ENCODE peak calls at places on chromosome 5, in six cellular contexts. Z is neuronal stem cell; V is CD4-positive, alpha-beta T cell; A is left ventricle myocardium inferior; P is tibial artery; W is RWPE1. M is an unnamed sample.

GRCh38 chr5:74415695-74416102 is 224.8 kb downstream of the ENC1 start:
- DNase-seq in V (no peak), A (no peak), Z (no peak), W (no peak), P (no peak), M (no peak)

GRCh38 chr5:15993934-15994333 is 185.7 kb downstream of the MARCHF11 start:
- DNase-seq in V (no peak), A (no peak), P (no peak), Z (no peak), W (no peak), M (no peak)

GRCh38 chr5:96936431-96937221 is 746 bp downstream of the LNPEP start:
- DNase-seq in V (peak; percentile 39), Z (peak; percentile 23), P (peak; percentile 69), A (peak; percentile 31), W (peak; percentile 45), M (peak; percentile 42)

GRCh38 chr5:135829179-135829578 is 5.3 kb upstream of the SLC25A48 start:
- DNase-seq in V (no peak), A (no peak), Z (no peak), P (no peak), W (no peak), M (no peak)

GRCh38 chr5:176737001-176737745 is 73.2 kb upstream of the UNC5A start:
- DNase-seq in W (no peak), Z (no peak), P (peak; percentile 42), A (no peak), V (no peak), M (no peak)

GRCh38 chr5:178529080-178529479 is 61.1 kb downstream of the COL23A1 start:
- DNase-seq in V (no peak), A (no peak), P (peak; percentile 35), W (no peak), Z (no peak), M (no peak)

GRCh38 chr5:41510176-41510831 is at the start of gene PLCXD3:
- DNase-seq in V (no peak), W (peak; percentile 19), P (peak; percentile 74), Z (peak; percentile 35), A (peak; percentile 58), M (peak; percentile 66)

GRCh38 chr5:61919920-61920319 is 386.1 kb upstream of the KIF2A start:
- DNase-seq in V (no peak), W (peak; percentile 75), A (no peak), Z (no peak), P (no peak), M (no peak)

GRCh38 chr5:177328545-177329231 is 17.0 kb upstream of the MXD3 start:
- DNase-seq in P (no peak), V (no peak), A (peak; percentile 1), Z (no peak), W (no peak), M (no peak)

GRCh38 chr5:66171349-66172344 is 27.5 kb downstream of the SREK1 start:
- DNase-seq in V (peak; percentile 30), Z (no peak), P (no peak), W (peak; percentile 51), A (no peak), M (peak; percentile 36)

GRCh38 chr5:169629847-169630548 is 7.1 kb upstream of the DOCK2 start:
- DNase-seq in P (no peak), A (no peak), V (no peak), Z (no peak), W (peak; percentile 45), M (no peak)

GRCh38 chr5:174751154-174751990 is 27.0 kb downstream of the MSX2 start:
- DNase-seq in P (no peak), W (peak; percentile 30), A (no peak), V (no peak), Z (peak; percentile 52), M (no peak)

GRCh38 chr5:146025681-146026080 is 79.7 kb downstream of the PLAC8L1 start:
- DNase-seq in A (no peak), W (no peak), V (no peak), Z (no peak), P (no peak), M (no peak)

GRCh38 chr5:76473676-76474075 is 70.6 kb downstream of the IQGAP2 start:
- DNase-seq in V (peak; percentile 65), A (no peak), P (no peak), Z (no peak), W (no peak), M (no peak)

GRCh38 chr5:75622564-75622963 is 11.3 kb downstream of the ANKDD1B start:
- DNase-seq in P (no peak), A (no peak), V (no peak), W (peak; percentile 90), Z (no peak), M (no peak)

GRCh38 chr5:180526265-180526664 is 32.1 kb downstream of the CNOT6 start:
- DNase-seq in A (no peak), W (no peak), V (no peak), P (no peak), Z (no peak), M (no peak)

GRCh38 chr5:75963554-75963953 is 119.6 kb upstream of the SV2C start:
- DNase-seq in V (no peak), P (no peak), A (no peak), W (no peak), Z (no peak), M (no peak)

GRCh38 chr5:135332519-135333150 is 66.4 kb downstream of the MACROH2A1 start:
- DNase-seq in Z (peak; percentile 51), W (peak; percentile 87), P (no peak), V (no peak), A (no peak), M (no peak)

GRCh38 chr5:8685704-8686103 is 816.8 kb downstream of the MTRR start:
- DNase-seq in Z (peak; percentile 1), W (no peak), V (no peak), A (no peak), P (no peak), M (no peak)

GRCh38 chr5:65924366-65925093 is 1.8 kb upstream of the ERBIN start:
- DNase-seq in P (no peak), V (no peak), W (no peak), A (no peak), Z (no peak), M (no peak)

GRCh38 chr5:3310551-3311340 is 284.9 kb upstream of the IRX1 start:
- DNase-seq in P (no peak), A (no peak), Z (no peak), V (no peak), W (peak; percentile 95), M (no peak)

GRCh38 chr5:80871541-80871961 is 88.6 kb upstream of the RASGRF2 start:
- DNase-seq in P (no peak), A (no peak), V (no peak), W (peak; percentile 34), Z (no peak), M (no peak)

GRCh38 chr5:108659531-108659930 is 88.2 kb upstream of the FER start:
- DNase-seq in P (no peak), A (no peak), Z (no peak), V (no peak), W (no peak), M (no peak)

GRCh38 chr5:150623878-150624216 is 16.6 kb upstream of the SYNPO start:
- DNase-seq in P (no peak), V (no peak), Z (no peak), W (no peak), A (no peak), M (no peak)
- H3K27ac ChIP-seq in P (peak overlapping the region; percentile 100), V (no peak overlapping the region), Z (no peak overlapping the region), W (no peak overlapping the region), A (peak overlapping the region; percentile 99), M (peak overlapping the region; percentile 49)

DNA sequence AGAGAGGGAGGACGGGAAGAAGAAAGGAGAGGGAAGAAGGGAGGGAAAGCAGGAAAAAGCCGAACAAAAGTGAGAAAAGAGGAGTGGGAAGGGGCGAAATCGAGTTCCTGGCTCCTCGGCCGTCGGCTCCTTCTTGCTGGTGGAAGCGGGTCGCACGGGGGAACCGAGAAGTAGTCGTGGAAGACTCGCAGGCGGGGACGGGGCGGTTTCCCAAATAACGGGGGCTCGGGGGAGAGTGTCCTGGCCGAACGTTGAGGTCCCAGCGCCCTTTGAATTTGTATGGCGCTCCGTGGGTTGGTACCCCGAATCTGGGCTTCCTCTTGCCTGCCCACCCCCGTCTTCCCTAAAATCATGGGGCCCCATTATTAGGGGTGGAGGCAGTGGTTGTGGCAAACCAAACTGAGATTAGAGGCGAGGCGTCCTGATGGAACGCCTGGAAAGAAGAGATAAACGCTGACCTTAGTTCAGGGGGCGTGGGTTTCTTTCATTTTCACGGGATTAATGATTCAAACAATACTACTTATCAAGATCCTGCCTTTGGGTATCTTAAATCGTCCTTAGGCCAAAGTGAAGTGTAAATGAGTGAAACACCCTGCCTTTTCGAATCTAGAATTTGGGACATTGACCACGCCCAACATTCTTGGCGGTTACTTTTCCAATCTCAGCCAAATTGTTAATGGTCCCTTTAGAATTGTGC is 859 bp upstream of the UBTD2 start:
- DNase-seq in W (peak; percentile 31), V (peak; percentile 1), Z (no peak), A (no peak), P (no peak), M (no peak)
- H3K27ac ChIP-seq in W (peak overlapping the region; percentile 90), V (no peak overlapping the region), Z (peak overlapping the region; percentile 79), A (peak overlapping the region; percentile 97), P (peak overlapping the region; percentile 93), M (peak overlapping the region; percentile 90)

DNA sequence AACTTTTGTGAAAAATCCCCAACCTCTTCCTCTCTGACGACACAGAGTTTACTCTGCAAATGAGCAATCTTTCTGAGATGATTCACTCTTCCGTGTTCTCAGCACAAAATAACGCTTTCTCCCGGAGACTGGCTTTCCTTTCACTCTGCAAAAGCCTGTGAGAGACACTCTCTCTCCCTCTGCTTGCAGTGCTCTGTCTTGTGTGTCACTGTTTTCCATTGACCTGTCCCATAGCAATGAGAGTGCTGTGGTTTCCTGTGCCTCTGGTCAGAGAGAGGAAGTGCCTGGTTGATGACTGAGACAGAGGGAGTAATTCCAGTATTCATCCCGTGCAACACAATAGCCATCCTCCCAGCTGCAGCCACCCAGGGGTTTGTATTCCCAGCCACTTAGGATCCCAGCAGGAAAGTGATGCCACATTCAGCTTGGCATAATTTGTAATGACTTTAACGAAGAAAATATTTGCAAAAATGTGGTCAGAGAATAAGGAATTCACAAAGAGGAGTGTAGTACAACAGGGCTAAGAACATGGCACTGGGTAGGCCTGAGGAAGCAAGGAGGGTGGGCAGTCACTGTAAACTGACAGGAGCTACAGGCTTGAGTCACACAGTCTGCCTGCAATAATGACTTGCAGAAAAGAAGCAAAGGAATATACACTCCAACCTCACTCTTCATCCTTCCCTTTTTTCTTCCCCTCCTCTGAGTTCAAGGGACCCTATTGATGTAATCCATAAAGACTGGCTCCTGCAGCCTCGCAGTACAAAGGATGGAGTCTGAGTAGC is 463.5 kb upstream of the RGMB start:
- DNase-seq in V (no peak), W (peak; percentile 92), A (no peak), Z (peak; percentile 21), P (no peak), M (no peak)
- H3K27ac ChIP-seq in V (no peak overlapping the region), W (peak overlapping the region; percentile 81), A (peak overlapping the region; percentile 44), Z (no peak overlapping the region), P (no peak overlapping the region), M (no peak overlapping the region)

GRCh38 chr5:139565411-139566305 is 4.5 kb downstream of the UBE2D2 start:
- DNase-seq in Z (no peak), A (no peak), P (no peak), W (no peak), V (peak; percentile 60), M (no peak)

GRCh38 chr5:139560752-139561654 is at the start of gene UBE2D2:
- DNase-seq in V (peak; percentile 98), P (peak; percentile 98), Z (peak; percentile 96), W (peak; percentile 99), A (peak; percentile 97), M (peak; percentile 97)

GRCh38 chr5:139561655-139562451 is 714 bp downstream of the UBE2D2 start:
- DNase-seq in P (peak; percentile 72), V (no peak), A (no peak), Z (no peak), W (peak; percentile 69), M (no peak)

GRCh38 chr5:139566611-139567010 is 5.5 kb downstream of the UBE2D2 start:
- DNase-seq in Z (no peak), P (no peak), V (no peak), A (no peak), W (no peak), M (no peak)

GRCh38 chr5:139562847-139563246 is 1.7 kb downstream of the UBE2D2 start:
- DNase-seq in Z (no peak), A (no peak), W (no peak), P (no peak), V (no peak), M (no peak)
- H3K27ac ChIP-seq in Z (no peak overlapping the region), A (peak overlapping the region; percentile 98), W (no peak overlapping the region), P (peak overlapping the region; percentile 95), V (peak overlapping the region; percentile 64), M (no peak overlapping the region)